ENCODE peak calls at places on chromosomes 11 and 22, in ten cellular contexts. M is stimulated activated CD8-positive, alpha-beta memory T cell treated with anti-CD3 and anti-CD28 coated beads, Interleukin-7, amount 100 ng/mL, for 4 hours; N is fibroblast of lung; R is Karpas-422; Y is NCI-H524; I is fibroblast of the aortic adventitia; F is activated T-cell treated with anti-CD3 and anti-CD28 coated beads for 1 hour; U is body of pancreas; O is posterior cingulate gyrus; Z is ACHN. L is an unnamed sample.

GRCh38 chr11:61187505-61188130 is 15.7 kb upstream of the PGA3 start:
- DNase-seq in R (peak), I (peak), O (peak), N (peak), Y (peak), Z (peak), F (peak), M (peak), U (peak), L (peak)

GRCh38 chr11:69297926-69298777 is 4.2 kb downstream of the MYEOV start:
- DNase-seq in R (peak), O (no peak), M (peak), U (peak), Z (peak), Y (no peak), N (peak), F (no peak), I (peak), L (peak)

GRCh38 chr22:45499746-45500145 is 2.9 kb upstream of the FBLN1 start:
- DNase-seq in M (no peak), O (no peak), F (no peak), Y (no peak), R (no peak), Z (no peak), U (no peak), I (peak), N (no peak), L (peak)

GRCh38 chr11:118003021-118003423 is 16.8 kb downstream of the IL10RA start:
- DNase-seq in M (no peak), Y (no peak), Z (no peak), F (no peak), R (no peak), O (no peak), N (no peak), U (no peak), I (no peak), L (no peak)

GRCh38 chr11:86934933-86935579 is 20.1 kb downstream of the FZD4 start:
- DNase-seq in Y (no peak), F (no peak), M (no peak), U (no peak), R (no peak), N (no peak), Z (no peak), I (no peak), O (no peak), L (no peak)

GRCh38 chr11:102341844-102342318 is 5.1 kb upstream of the BIRC2 start:
- DNase-seq in I (peak), Z (peak), U (peak), R (peak), M (peak), O (peak), Y (peak), F (peak), N (peak), L (peak)

GRCh38 chr22:48894804-48895250 is 932.8 kb downstream of the BRD1 start:
- DNase-seq in N (no peak), Z (no peak), U (no peak), F (no peak), I (no peak), M (no peak), Y (no peak), O (no peak), R (no peak), L (no peak)

GRCh38 chr11:103528046-103528445 is 418.8 kb downstream of the DYNC2H1 start:
- DNase-seq in M (no peak), U (no peak), O (no peak), Y (no peak), R (no peak), Z (no peak), I (no peak), N (peak), F (no peak), L (no peak)

GRCh38 chr11:19291064-19291463 is 50.3 kb upstream of the E2F8 start:
- DNase-seq in I (no peak), U (no peak), N (no peak), M (no peak), Y (no peak), F (no peak), R (no peak), O (no peak), Z (no peak), L (no peak)

GRCh38 chr11:118126082-118126838 is 26.4 kb downstream of the SCN4B start:
- DNase-seq in Z (peak), Y (no peak), O (no peak), N (no peak), M (no peak), R (peak), I (no peak), U (no peak), F (no peak), L (no peak)

GRCh38 chr11:8381343-8381742 is 117.7 kb upstream of the LMO1 start:
- DNase-seq in Z (no peak), O (no peak), N (no peak), U (no peak), Y (no peak), I (no peak), F (no peak), R (no peak), M (no peak), L (no peak)

GRCh38 chr11:28259177-28259843 is 151.1 kb downstream of the METTL15 start:
- DNase-seq in Z (no peak), M (no peak), R (no peak), O (no peak), N (no peak), I (no peak), Y (no peak), F (no peak), U (no peak), L (no peak)

GRCh38 chr11:119641991-119642745 is 86.8 kb downstream of the NECTIN1 start:
- DNase-seq in N (peak), Y (no peak), M (no peak), O (no peak), R (peak), F (no peak), I (no peak), U (peak), Z (peak), L (peak)

GRCh38 chr11:14413307-14414072 is 54.5 kb upstream of the RRAS2 start:
- DNase-seq in U (no peak), R (no peak), I (peak), Z (peak), O (no peak), F (no peak), N (peak), Y (no peak), M (no peak), L (peak)

GRCh38 chr11:17575431-17576425 is 28.7 kb downstream of the OTOG start:
- DNase-seq in R (no peak), U (no peak), F (no peak), I (no peak), Y (no peak), N (no peak), M (no peak), O (no peak), Z (no peak), L (peak)

GRCh38 chr11:131682373-131683015 is 312.1 kb downstream of the NTM start:
- DNase-seq in O (no peak), Y (no peak), F (no peak), Z (no peak), R (no peak), M (no peak), N (no peak), I (no peak), U (no peak), L (peak)

GRCh38 chr11:116505466-116506247 is 267.1 kb downstream of the BUD13 start:
- DNase-seq in U (no peak), O (no peak), M (no peak), F (no peak), Y (peak), N (no peak), Z (no peak), R (no peak), I (no peak), L (no peak)

GRCh38 chr11:12671378-12671777 is 2.8 kb upstream of the TEAD1 start:
- DNase-seq in Z (no peak), F (no peak), O (no peak), R (no peak), N (no peak), U (no peak), I (no peak), M (no peak), Y (no peak), L (no peak)

GRCh38 chr11:82846037-82846383 is 54.2 kb downstream of the PRCP start:
- DNase-seq in M (no peak), R (no peak), Z (no peak), O (no peak), U (no peak), I (no peak), F (no peak), Y (no peak), N (no peak), L (no peak)

GRCh38 chr11:2571598-2572281 is 126.9 kb downstream of the KCNQ1 start:
- DNase-seq in M (no peak), Z (no peak), F (no peak), Y (no peak), I (no peak), O (no peak), N (no peak), U (no peak), R (no peak), L (no peak)

GRCh38 chr11:73982595-73982989 is at the start of gene UCP2:
- DNase-seq in Z (peak), U (peak), N (peak), M (peak), I (peak), Y (peak), O (peak), F (peak), R (peak), L (peak)

GRCh38 chr11:72820439-72821139 is 6.4 kb downstream of the ATG16L2 start:
- DNase-seq in M (no peak), R (no peak), O (no peak), F (no peak), Z (no peak), I (no peak), N (no peak), U (no peak), Y (no peak), L (no peak)

GRCh38 chr11:134459246-134460043 is 47.4 kb upstream of the B3GAT1 start:
- DNase-seq in U (no peak), M (no peak), Y (no peak), I (no peak), R (no peak), N (no peak), O (no peak), Z (no peak), F (no peak), L (no peak)

GRCh38 chr11:18492888-18493287 is 33.9 kb downstream of the TSG101 start:
- DNase-seq in R (peak), Y (no peak), U (no peak), I (no peak), O (no peak), N (peak), Z (no peak), F (no peak), M (no peak), L (no peak)

L was measured in islet precursor cell.